ENCODE peak calls at places on chromosomes 13 and 19, in ten cellular contexts. G, C, F, Q, T, E, S, P, V and M are unnamed samples.

GRCh38 chr13:110306960-110307696 is at the start of the genes COL4A1 and COL4A2:
- DNase-seq in S (no peak), T (peak; percentile 27), Q (no peak), F (peak; percentile 70), G (peak; percentile 90), C (no peak), E (peak; percentile 62), V (peak; percentile 25), P (no peak), M (peak; percentile 88)

GRCh38 chr19:47247308-47247990 is 8.9 kb upstream of the CCDC9 start:
- DNase-seq in F (peak; percentile 80), T (peak; percentile 55), V (peak; percentile 57), C (no peak), G (peak; percentile 81), Q (no peak), P (no peak), S (peak; percentile 85), E (peak; percentile 85), M (peak; percentile 73)

GRCh38 chr13:25978961-25979360 is 72.9 kb downstream of the SHISA2 start:
- DNase-seq in G (no peak), Q (no peak), P (no peak), V (no peak), F (no peak), S (no peak), C (no peak), T (no peak), E (no peak), M (peak; percentile 59)

GRCh38 chr19:56348289-56348877 is 33.7 kb upstream of the ZSCAN5A start:
- DNase-seq in V (peak; percentile 9), F (peak; percentile 36), S (no peak), C (no peak), E (no peak), T (peak; percentile 11), Q (no peak), P (no peak), G (no peak), M (no peak)

GRCh38 chr13:53064721-53065120 is 36.1 kb downstream of the OLFM4 start:
- DNase-seq in G (peak; percentile 40), S (no peak), C (no peak), V (peak; percentile 63), T (no peak), Q (peak; percentile 1), F (no peak), P (no peak), E (no peak), M (no peak)

GRCh38 chr13:112249644-112250610 is 126.2 kb upstream of the SPACA7 start:
- DNase-seq in E (no peak), G (no peak), S (no peak), T (no peak), F (no peak), Q (no peak), C (no peak), P (no peak), V (no peak), M (no peak)

GRCh38 chr13:20387441-20387971 is 138.2 kb downstream of the CRYL1 start:
- DNase-seq in S (peak; percentile 17), T (peak; percentile 99), V (no peak), P (no peak), G (no peak), C (no peak), Q (no peak), E (no peak), F (peak; percentile 98), M (peak; percentile 85)

GRCh38 chr13:100128373-100128772 is 39.5 kb downstream of the PCCA start:
- DNase-seq in F (peak; percentile 40), T (peak; percentile 26), P (no peak), C (no peak), V (peak; percentile 7), E (no peak), G (no peak), S (no peak), Q (peak; percentile 25), M (peak; percentile 52)

GRCh38 chr19:12784871-12785430 is 6.3 kb upstream of the JUNB start:
- DNase-seq in F (peak; percentile 51), S (no peak), V (no peak), T (no peak), E (no peak), G (no peak), Q (no peak), P (no peak), C (no peak), M (peak; percentile 24)

GRCh38 chr13:20828540-20829364 is 55.0 kb upstream of the EEF1AKMT1 start:
- DNase-seq in G (no peak), S (no peak), C (no peak), P (no peak), Q (no peak), F (peak; percentile 56), E (no peak), V (peak; percentile 34), T (peak; percentile 55), M (peak; percentile 63)

GRCh38 chr13:45592758-45593157 is 22.8 kb downstream of the ERICH6B start:
- DNase-seq in G (no peak), P (no peak), Q (no peak), T (no peak), E (no peak), C (no peak), S (no peak), V (no peak), F (no peak), M (no peak)

GRCh38 chr19:28290963-28291657 is 921.8 kb downstream of the UQCRFS1 start:
- DNase-seq in C (no peak), T (no peak), P (no peak), G (no peak), F (no peak), S (no peak), V (no peak), Q (no peak), E (no peak), M (no peak)

GRCh38 chr13:32443111-32443510 is 15.2 kb upstream of the N4BP2L1 start:
- DNase-seq in F (peak; percentile 28), P (no peak), C (no peak), T (peak; percentile 27), Q (no peak), E (no peak), V (peak; percentile 9), G (no peak), S (no peak), M (peak; percentile 22)

GRCh38 chr19:30563691-30564090 is 191.5 kb downstream of the ZNF536 start:
- DNase-seq in T (no peak), V (no peak), Q (no peak), E (no peak), F (no peak), C (no peak), G (no peak), S (no peak), P (no peak), M (no peak)

GRCh38 chr13:45269204-45269603 is 68.4 kb upstream of the KCTD4 start:
- DNase-seq in G (no peak), Q (peak; percentile 7), S (no peak), F (no peak), C (peak; percentile 61), P (no peak), T (peak; percentile 18), E (no peak), V (no peak), M (peak; percentile 63)

GRCh38 chr19:13475044-13475443 is 31.2 kb downstream of the CACNA1A start:
- DNase-seq in S (no peak), P (no peak), C (no peak), F (no peak), T (no peak), G (no peak), E (no peak), V (no peak), Q (no peak), M (no peak)

GRCh38 chr19:46745521-46746280 is at the start of gene FKRP:
- DNase-seq in E (peak; percentile 64), V (peak; percentile 37), C (no peak), F (no peak), G (peak; percentile 48), S (peak; percentile 32), Q (no peak), T (no peak), P (no peak), M (no peak)

GRCh38 chr13:38045278-38046048 is 175.9 kb upstream of the TRPC4 start:
- DNase-seq in F (peak; percentile 64), S (no peak), G (no peak), V (peak; percentile 52), T (peak; percentile 37), P (no peak), C (peak; percentile 27), E (no peak), Q (no peak), M (peak; percentile 44)

GRCh38 chr19:17686592-17687042 is 1.5 kb downstream of the UNC13A start:
- DNase-seq in G (no peak), E (peak; percentile 82), P (no peak), T (no peak), C (no peak), S (no peak), V (peak; percentile 84), Q (no peak), F (no peak), M (no peak)

GRCh38 chr19:31278555-31279435 is 70.4 kb downstream of the TSHZ3 start:
- DNase-seq in V (no peak), T (no peak), E (no peak), P (no peak), G (no peak), F (no peak), C (no peak), Q (no peak), S (no peak), M (no peak)

GRCh38 chr19:2650515-2650914 is 52.0 kb downstream of the GNG7 start:
- DNase-seq in S (no peak), G (no peak), C (no peak), F (no peak), E (peak; percentile 34), T (no peak), Q (no peak), V (no peak), P (no peak), M (no peak)

GRCh38 chr19:30719189-30719990 is 347.2 kb downstream of the ZNF536 start:
- DNase-seq in P (no peak), T (no peak), G (peak; percentile 69), C (no peak), V (no peak), E (peak; percentile 39), S (peak; percentile 62), Q (no peak), F (peak; percentile 23), M (peak; percentile 38)

GRCh38 chr13:66952507-66952906 is 277.6 kb downstream of the PCDH9 start:
- DNase-seq in G (no peak), F (no peak), Q (no peak), E (no peak), T (no peak), S (no peak), P (no peak), C (no peak), V (no peak), M (no peak)

GRCh38 chr19:38713865-38714264 is 30.4 kb downstream of the CAPN12 start:
- DNase-seq in P (no peak), G (no peak), V (no peak), F (no peak), S (no peak), Q (no peak), E (no peak), T (no peak), C (no peak), M (no peak)

GRCh38 chr13:45456196-45456972 is 8.4 kb upstream of the COG3 start:
- DNase-seq in F (peak; percentile 94), E (no peak), Q (peak; percentile 27), G (no peak), C (no peak), T (peak; percentile 90), P (no peak), S (no peak), V (no peak), M (peak; percentile 70)

GRCh38 chr19:6396305-6396704 is 3.3 kb upstream of the GTF2F1 start:
- DNase-seq in C (no peak), S (no peak), T (no peak), E (no peak), G (no peak), V (no peak), P (no peak), Q (no peak), F (no peak), M (no peak)

GRCh38 chr13:95833126-95833525 is 156.2 kb downstream of the DNAJC3 start:
- DNase-seq in T (peak; percentile 64), P (no peak), Q (no peak), V (no peak), C (no peak), G (no peak), E (no peak), F (peak; percentile 24), S (no peak), M (no peak)

GRCh38 chr19:3302755-3303154 is 63.6 kb upstream of the NFIC start:
- DNase-seq in Q (no peak), E (no peak), S (no peak), G (no peak), V (no peak), C (no peak), P (no peak), T (no peak), F (no peak), M (no peak)